ENCODE peak calls at places on chromosomes 2 and 18, in four cellular contexts. X is upper lobe of right lung, Y is ovary, F is pancreas. B is an unnamed sample.

GRCh38 chr2:128371648-128372345 is 53.1 kb upstream of the HS6ST1 start:
- DNase-seq in X (peak; percentile 53), F (no peak), Y (no peak), B (no peak)

GRCh38 chr2:4420032-4420431 is 716.7 kb downstream of the DCDC2C start:
- DNase-seq in Y (no peak), F (no peak), X (no peak), B (peak; percentile 57)

GRCh38 chr18:46152808-46153617 is 48.8 kb downstream of the HAUS1 start:
- DNase-seq in Y (no peak), X (no peak), F (no peak), B (peak; percentile 48)

GRCh38 chr2:234333168-234334130 is 163.4 kb downstream of the ARL4C start:
- DNase-seq in F (no peak), Y (no peak), X (no peak), B (no peak)

GRCh38 chr2:43950383-43951008 is 45.3 kb downstream of the LRPPRC start:
- DNase-seq in F (no peak), X (no peak), Y (no peak), B (peak; percentile 57)

GRCh38 chr18:13725566-13726227 is 661 bp downstream of the FAM210A start:
- DNase-seq in X (no peak), Y (no peak), F (no peak), B (peak; percentile 7)

GRCh38 chr2:143577489-143577888 is 448.3 kb downstream of the ARHGAP15 start:
- DNase-seq in X (no peak), F (no peak), Y (no peak), B (no peak)

GRCh38 chr18:27717816-27718215 is 459.1 kb downstream of the CDH2 start:
- DNase-seq in F (no peak), X (no peak), Y (no peak), B (no peak)

GRCh38 chr2:2012505-2012904 is 268.2 kb upstream of the PXDN start:
- DNase-seq in X (no peak), Y (no peak), F (no peak), B (no peak)

GRCh38 chr18:21391074-21391673 is 149.1 kb downstream of the GREB1L start:
- DNase-seq in F (no peak), X (no peak), Y (no peak), B (peak; percentile 6)

GRCh38 chr2:110116033-110116710 is 550 bp upstream of the MALL start:
- DNase-seq in X (peak; percentile 72), F (no peak), Y (no peak), B (peak; percentile 85)

GRCh38 chr2:170106441-170106840 is 71.5 kb upstream of the MYO3B start:
- DNase-seq in Y (no peak), F (no peak), X (no peak), B (no peak)

GRCh38 chr2:30349691-30350090 is 97.4 kb upstream of the LCLAT1 start:
- DNase-seq in Y (no peak), F (no peak), X (no peak), B (no peak)

GRCh38 chr2:1818404-1818803 is 74.1 kb upstream of the PXDN start:
- DNase-seq in Y (no peak), F (no peak), X (no peak), B (no peak)

GRCh38 chr18:3605562-3606443 is 155.8 kb downstream of the TGIF1 start:
- DNase-seq in F (no peak), X (no peak), Y (no peak), B (peak; percentile 66)

GRCh38 chr2:64204006-64204632 is 59.9 kb upstream of the PELI1 start:
- DNase-seq in X (peak; percentile 66), Y (peak; percentile 22), F (no peak), B (no peak)

GRCh38 chr2:120486946-120487345 is 141.0 kb downstream of the INHBB start:
- DNase-seq in F (no peak), X (no peak), Y (no peak), B (no peak)

GRCh38 chr2:119378566-119378965 is 11.8 kb downstream of the DBI start:
- DNase-seq in Y (no peak), F (no peak), X (no peak), B (no peak)

GRCh38 chr2:212249451-212249850 is 289.2 kb downstream of the ERBB4 start:
- DNase-seq in F (no peak), X (no peak), Y (no peak), B (peak; percentile 34)

GRCh38 chr2:104656496-104657310 is 197.2 kb upstream of the POU3F3 start:
- DNase-seq in F (no peak), Y (no peak), X (no peak), B (no peak)

GRCh38 chr2:173271135-173271534 is 83.5 kb upstream of the CDCA7 start:
- DNase-seq in F (no peak), Y (no peak), X (no peak), B (no peak)

GRCh38 chr18:5059540-5060032 is 137.5 kb downstream of the AKAIN1 start:
- DNase-seq in F (no peak), X (no peak), Y (no peak), B (no peak)
- H3K4me1 ChIP-seq in F (no peaks in the 10 kb centered on the region), X (peaks cover 8% of the 10 kb centered on the region), Y (no peaks in the 10 kb centered on the region), B (no peaks in the 10 kb centered on the region)

DNA sequence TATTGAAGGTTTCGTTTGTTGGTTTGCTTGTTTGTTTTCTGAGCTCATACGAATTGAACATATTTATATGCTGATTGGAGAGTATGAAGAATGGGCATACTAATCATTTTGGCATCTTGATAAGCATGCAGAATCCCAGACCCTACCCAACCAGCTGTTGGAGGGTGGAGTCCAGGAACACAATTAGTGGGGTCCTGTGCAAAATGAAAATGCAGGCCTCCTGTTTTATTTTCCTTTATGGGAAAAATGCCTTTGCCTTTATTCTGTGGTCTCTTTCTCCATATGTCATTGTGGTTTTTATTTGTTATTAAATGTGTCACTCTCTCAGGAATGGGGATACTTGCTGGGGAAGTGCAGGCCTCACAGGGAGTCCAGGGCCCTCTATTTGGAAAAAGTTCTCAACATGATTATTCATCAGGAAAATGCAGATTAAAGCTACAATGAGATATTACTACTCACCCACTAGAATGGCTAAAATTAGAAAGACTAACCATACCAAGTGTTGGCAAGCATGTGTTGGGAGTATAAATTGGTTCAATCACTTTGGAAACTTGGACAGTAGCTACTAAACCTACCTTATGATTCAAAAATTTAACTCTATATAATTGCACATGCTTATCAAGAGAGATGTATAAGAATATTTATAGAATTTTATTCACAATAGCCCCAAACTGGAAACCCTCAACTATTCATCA is 223.1 kb upstream of the FBXO11 start:
- DNase-seq in F (no peak), X (no peak), Y (no peak), B (no peak)
- H3K27ac ChIP-seq in F (no peak overlapping the region), X (no peak overlapping the region), Y (no peak overlapping the region), B (no peak overlapping the region)

DNA sequence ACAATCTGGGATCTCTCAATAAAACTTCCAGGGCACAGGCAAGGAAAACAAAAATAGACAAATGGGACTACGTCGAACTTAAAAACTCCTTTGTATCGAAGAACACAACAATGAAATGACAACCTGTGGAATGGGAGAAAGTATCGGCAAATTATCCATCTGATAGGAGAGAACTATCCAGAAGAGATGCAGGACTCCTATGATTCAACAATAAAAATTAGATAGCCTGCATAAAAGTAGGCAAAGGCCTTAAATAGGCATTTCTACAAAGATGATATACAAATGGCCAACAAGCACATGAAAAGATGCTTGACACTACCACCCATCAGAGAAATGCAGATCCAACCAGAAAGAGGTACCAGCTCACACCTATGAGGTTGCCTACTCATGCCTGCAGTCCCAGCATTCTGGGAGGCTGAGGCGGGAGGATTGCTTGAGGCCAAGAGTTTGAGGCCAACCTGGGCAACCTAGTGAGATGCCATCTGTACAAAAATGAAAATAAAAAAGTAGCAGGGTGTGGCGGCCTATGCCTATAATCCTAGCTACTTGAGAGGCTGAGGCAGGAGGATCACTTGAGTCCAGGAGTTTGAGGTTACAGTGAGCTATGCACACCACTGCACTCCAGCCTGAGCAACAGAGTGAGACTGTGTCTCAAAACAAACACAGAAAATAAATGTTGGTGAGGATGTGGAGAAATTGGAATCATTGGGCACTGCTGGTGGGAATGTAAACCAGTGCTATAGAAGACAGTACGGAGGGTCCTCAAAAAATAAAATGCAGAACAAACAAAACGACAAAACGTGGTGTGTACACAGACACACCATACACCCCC is 21.6 kb downstream of the TWIST2 start:
- DNase-seq in Y (no peak), F (no peak), X (no peak), B (no peak)
- H3K4me1 ChIP-seq in Y (peaks cover 43% of the 10 kb centered on the region), F (no peaks in the 10 kb centered on the region), X (peaks cover 35% of the 10 kb centered on the region), B (no peaks in the 10 kb centered on the region)

GRCh38 chr2:159066541-159067156 is 98.2 kb downstream of the TANC1 start:
- DNase-seq in F (no peak), X (no peak), Y (no peak), B (no peak)
- H3K27ac ChIP-seq in F (no peak overlapping the region), X (no peak overlapping the region), Y (no peak overlapping the region), B (no peak overlapping the region)

DNA sequence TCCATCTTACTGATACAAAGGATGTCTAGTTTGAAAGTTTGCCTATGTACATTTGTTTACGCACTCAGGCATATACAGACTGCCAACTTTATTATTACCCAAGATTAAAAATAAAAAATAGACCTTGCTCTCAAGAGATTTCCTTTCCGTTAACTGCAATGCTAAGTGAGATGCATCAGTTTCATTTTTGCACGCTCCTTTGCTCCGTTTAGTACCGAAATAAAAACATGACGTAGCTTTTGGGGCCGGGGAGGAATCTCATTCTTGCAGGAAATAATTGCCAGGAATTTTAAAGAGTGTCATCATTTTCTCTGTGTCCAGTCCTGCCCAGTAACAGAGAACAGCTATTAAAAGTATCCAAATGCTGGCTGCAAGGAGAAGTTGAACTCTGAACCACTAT is 169.5 kb downstream of the SLC8A1 start:
- DNase-seq in F (no peak), Y (no peak), X (no peak), B (no peak)
- H3K4me1 ChIP-seq in F (no peaks in the 10 kb centered on the region), Y (peaks cover 6% of the 10 kb centered on the region), X (peaks cover 13% of the 10 kb centered on the region), B (peaks cover 86% of the 10 kb centered on the region)

DNA sequence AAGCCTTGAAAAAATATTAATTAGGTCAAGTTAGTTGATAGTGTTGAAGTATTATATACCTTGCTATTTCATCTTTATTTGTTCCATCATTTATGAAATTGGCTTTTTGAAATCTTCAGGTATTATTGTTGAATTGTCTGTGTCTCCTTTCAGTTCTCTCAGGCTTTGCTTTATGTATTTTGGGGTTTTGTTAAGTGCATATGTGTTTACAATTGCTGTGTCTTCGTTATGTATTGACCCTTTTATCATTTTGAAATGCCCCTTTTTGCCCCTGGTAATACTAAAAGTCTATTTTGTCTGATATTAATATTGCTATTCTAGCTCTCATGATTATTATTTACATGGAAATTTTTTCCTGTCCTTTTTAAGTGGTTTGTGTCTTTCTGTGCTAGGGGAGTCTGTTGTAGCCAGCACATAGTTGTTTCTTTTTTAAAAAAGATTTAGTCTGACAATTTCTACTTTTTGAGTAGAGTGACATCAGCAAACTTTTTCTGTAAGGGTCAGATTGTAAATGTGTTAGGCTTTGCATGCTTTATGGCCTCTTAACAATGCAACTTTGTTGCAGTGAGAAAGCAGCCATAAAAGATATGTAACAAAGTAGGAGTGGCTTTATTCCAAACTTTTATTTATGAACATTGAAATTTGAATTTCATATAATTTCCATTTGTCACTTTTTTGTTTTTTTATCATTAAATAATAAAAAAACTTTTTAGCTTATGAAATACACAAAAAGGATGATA is 19.9 kb downstream of the SOCS6 start:
- DNase-seq in F (no peak), X (no peak), Y (no peak), B (no peak)
- H3K27ac ChIP-seq in F (no peak overlapping the region), X (no peak overlapping the region), Y (no peak overlapping the region), B (no peak overlapping the region)

B was measured in cardiac muscle cell.